ENCODE peak calls at places on chromosomes 3 and 15, in ten cellular contexts. M, Q, E, F, V, L, C, R, J and K are unnamed samples.

GRCh38 chr3:121894191-121894990 is at the start of gene SLC15A2:
- DNase-seq in M (peak), Q (no peak), E (no peak), F (no peak), V (no peak), L (peak), C (no peak), R (no peak), J (no peak), K (no peak)

GRCh38 chr15:90911906-90912769 is 9.0 kb downstream of the MAN2A2 start:
- DNase-seq in M (no peak), Q (no peak), E (no peak), F (no peak), V (no peak), L (no peak), C (no peak), R (peak), J (no peak), K (no peak)

GRCh38 chr3:97658670-97659285 is 105.8 kb upstream of the ARL6 start:
- DNase-seq in M (peak), Q (no peak), E (no peak), F (peak), V (no peak), L (peak), C (no peak), R (no peak), J (peak), K (peak)

GRCh38 chr15:70045045-70045444 is 52.7 kb downstream of the TLE3 start:
- DNase-seq in M (no peak), Q (no peak), E (peak), F (no peak), V (no peak), L (peak), C (no peak), R (no peak), J (peak), K (peak)

GRCh38 chr15:86494475-86494874 is 414.8 kb downstream of the AGBL1 start:
- DNase-seq in M (no peak), Q (no peak), E (no peak), F (no peak), V (no peak), L (no peak), C (no peak), R (no peak), J (no peak), K (no peak)

GRCh38 chr3:120864541-120864940 is 43.5 kb upstream of the STXBP5L start:
- DNase-seq in M (no peak), Q (no peak), E (no peak), F (no peak), V (no peak), L (no peak), C (no peak), R (no peak), J (no peak), K (no peak)

GRCh38 chr3:127014536-127015281 is 31.8 kb downstream of the PLXNA1 start:
- DNase-seq in M (no peak), Q (no peak), E (no peak), F (no peak), V (no peak), L (no peak), C (no peak), R (no peak), J (no peak), K (no peak)

GRCh38 chr3:87069021-87069420 is 78.1 kb upstream of the VGLL3 start:
- DNase-seq in M (no peak), Q (no peak), E (no peak), F (no peak), V (no peak), L (no peak), C (no peak), R (no peak), J (no peak), K (no peak)

GRCh38 chr3:11642455-11643162 is 1.1 kb downstream of the VGLL4 start:
- DNase-seq in M (peak), Q (no peak), E (peak), F (no peak), V (peak), L (peak), C (peak), R (peak), J (peak), K (peak)

GRCh38 chr3:13506239-13506638 is 26.1 kb downstream of the HDAC11 start:
- DNase-seq in M (no peak), Q (no peak), E (no peak), F (no peak), V (no peak), L (no peak), C (no peak), R (no peak), J (no peak), K (no peak)

GRCh38 chr15:89401636-89402252 is 67.1 kb upstream of the POLG start:
- DNase-seq in M (no peak), Q (no peak), E (no peak), F (no peak), V (no peak), L (peak), C (no peak), R (no peak), J (peak), K (peak)

GRCh38 chr3:58630710-58631092 is 35.9 kb downstream of the FAM3D start:
- DNase-seq in M (no peak), Q (no peak), E (no peak), F (no peak), V (no peak), L (no peak), C (no peak), R (no peak), J (no peak), K (no peak)

GRCh38 chr15:70795311-70795665 is 31.9 kb upstream of the UACA start:
- DNase-seq in M (no peak), Q (no peak), E (peak), F (peak), V (no peak), L (peak), C (no peak), R (no peak), J (peak), K (peak)

GRCh38 chr15:25883860-25884259 is 20.7 kb upstream of the ATP10A start:
- DNase-seq in M (no peak), Q (no peak), E (peak), F (peak), V (no peak), L (peak), C (no peak), R (no peak), J (peak), K (peak)

GRCh38 chr3:101695779-101696372 is 9.4 kb upstream of the RPL24 start:
- DNase-seq in M (peak), Q (peak), E (no peak), F (no peak), V (no peak), L (peak), C (no peak), R (no peak), J (peak), K (peak)

GRCh38 chr15:36601497-36601932 is 22.1 kb downstream of the CDIN1 start:
- DNase-seq in M (peak), Q (no peak), E (peak), F (no peak), V (peak), L (peak), C (no peak), R (no peak), J (peak), K (peak)

GRCh38 chr15:39622660-39623549 is 42.0 kb downstream of the THBS1 start:
- DNase-seq in M (no peak), Q (no peak), E (no peak), F (no peak), V (no peak), L (no peak), C (no peak), R (no peak), J (no peak), K (peak)

GRCh38 chr3:30614373-30614772 is 8.0 kb downstream of the TGFBR2 start:
- DNase-seq in M (no peak), Q (no peak), E (no peak), F (no peak), V (no peak), L (no peak), C (no peak), R (no peak), J (no peak), K (no peak)

GRCh38 chr3:47414161-47414564 is 33.3 kb downstream of the PTPN23 start:
- DNase-seq in M (no peak), Q (no peak), E (no peak), F (no peak), V (no peak), L (no peak), C (no peak), R (no peak), J (no peak), K (no peak)

GRCh38 chr3:142298626-142299025 is 73.2 kb upstream of the GK5 start:
- DNase-seq in M (no peak), Q (no peak), E (no peak), F (no peak), V (no peak), L (no peak), C (no peak), R (no peak), J (no peak), K (no peak)

GRCh38 chr3:121567649-121568048 is at the start of gene ARGFX:
- DNase-seq in M (no peak), Q (no peak), E (no peak), F (no peak), V (no peak), L (no peak), C (no peak), R (no peak), J (no peak), K (no peak)

GRCh38 chr15:93302080-93302765 is 213.2 kb upstream of the RGMA start:
- DNase-seq in M (no peak), Q (no peak), E (no peak), F (no peak), V (no peak), L (no peak), C (no peak), R (no peak), J (no peak), K (no peak)

GRCh38 chr15:44094776-44095175 is 100.3 kb downstream of the FRMD5 start:
- DNase-seq in M (no peak), Q (no peak), E (no peak), F (no peak), V (no peak), L (no peak), C (no peak), R (no peak), J (no peak), K (no peak)

GRCh38 chr3:65422154-65422553 is 616.6 kb downstream of the MAGI1 start:
- DNase-seq in M (no peak), Q (no peak), E (no peak), F (no peak), V (no peak), L (no peak), C (no peak), R (no peak), J (no peak), K (no peak)

GRCh38 chr3:101995371-101996046 is 146.2 kb downstream of the NFKBIZ start:
- DNase-seq in M (no peak), Q (no peak), E (no peak), F (no peak), V (no peak), L (peak), C (no peak), R (no peak), J (no peak), K (peak)

GRCh38 chr3:42116466-42116865 is 25.3 kb downstream of the TRAK1 start:
- DNase-seq in M (no peak), Q (no peak), E (no peak), F (no peak), V (no peak), L (no peak), C (no peak), R (no peak), J (no peak), K (no peak)

GRCh38 chr3:58899159-58899952 is 150.5 kb downstream of the CFAP20DC start:
- DNase-seq in M (peak), Q (peak), E (no peak), F (no peak), V (peak), L (peak), C (peak), R (peak), J (no peak), K (no peak)

GRCh38 chr15:56815247-56815646 is 81.9 kb upstream of the ZNF280D start:
- DNase-seq in M (no peak), Q (no peak), E (no peak), F (no peak), V (no peak), L (no peak), C (no peak), R (no peak), J (no peak), K (no peak)

GRCh38 chr3:149466192-149466591 is 8.3 kb upstream of the TM4SF4 start:
- DNase-seq in M (peak), Q (no peak), E (peak), F (peak), V (peak), L (peak), C (no peak), R (no peak), J (peak), K (peak)

GRCh38 chr3:172538368-172539264 is 15.4 kb upstream of the TNFSF10 start:
- DNase-seq in M (no peak), Q (no peak), E (no peak), F (no peak), V (no peak), L (peak), C (no peak), R (no peak), J (no peak), K (no peak)

GRCh38 chr15:31758126-31758525 is 272.2 kb upstream of the CHRNA7 start:
- DNase-seq in M (peak), Q (peak), E (no peak), F (no peak), V (no peak), L (peak), C (no peak), R (no peak), J (peak), K (no peak)

GRCh38 chr3:56413911-56414310 is 54.4 kb downstream of the ERC2 start:
- DNase-seq in M (no peak), Q (no peak), E (no peak), F (peak), V (no peak), L (peak), C (no peak), R (no peak), J (no peak), K (no peak)

GRCh38 chr15:70196314-70197291 is 98.9 kb upstream of the TLE3 start:
- DNase-seq in M (no peak), Q (peak), E (peak), F (peak), V (no peak), L (peak), C (peak), R (peak), J (peak), K (peak)

GRCh38 chr15:42121021-42121420 is 26.7 kb upstream of the PLA2G4D start:
- DNase-seq in M (no peak), Q (no peak), E (no peak), F (no peak), V (no peak), L (no peak), C (no peak), R (no peak), J (no peak), K (no peak)

GRCh38 chr3:156751461-156752025 is 74.6 kb upstream of the LEKR1 start:
- DNase-seq in M (no peak), Q (no peak), E (peak), F (no peak), V (peak), L (peak), C (no peak), R (no peak), J (peak), K (peak)

GRCh38 chr3:14534379-14535191 is 5.6 kb downstream of the GRIP2 start:
- DNase-seq in M (no peak), Q (no peak), E (no peak), F (no peak), V (no peak), L (no peak), C (no peak), R (no peak), J (no peak), K (no peak)

GRCh38 chr3:77467702-77468407 is 428.0 kb downstream of the ROBO2 start:
- DNase-seq in M (no peak), Q (no peak), E (no peak), F (peak), V (no peak), L (no peak), C (no peak), R (no peak), J (no peak), K (no peak)

GRCh38 chr15:79078763-79079395 is 11.7 kb downstream of the RASGRF1 start:
- DNase-seq in M (no peak), Q (no peak), E (no peak), F (no peak), V (no peak), L (no peak), C (no peak), R (peak), J (no peak), K (no peak)

GRCh38 chr15:74040115-74040850 is 42.1 kb downstream of the GOLGA6A start:
- DNase-seq in M (peak), Q (no peak), E (peak), F (peak), V (peak), L (peak), C (no peak), R (no peak), J (peak), K (peak)
- H3K4me3 ChIP-seq in M (no peak), Q (no peak), E (no peak), F (no peak), V (no peak), L (no peak), C (no peak), R (no peak), J (no peak), K (no peak)

GRCh38 chr3:161920196-161920595 is 423.6 kb downstream of the OTOL1 start:
- DNase-seq in M (no peak), Q (no peak), E (no peak), F (no peak), V (no peak), L (no peak), C (no peak), R (no peak), J (no peak), K (peak)

GRCh38 chr3:161927131-161927530 is 430.5 kb downstream of the OTOL1 start:
- DNase-seq in M (no peak), Q (no peak), E (no peak), F (no peak), V (no peak), L (no peak), C (no peak), R (no peak), J (no peak), K (no peak)

GRCh38 chr3:161925749-161926360 is 429.2 kb downstream of the OTOL1 start:
- DNase-seq in M (no peak), Q (no peak), E (no peak), F (no peak), V (no peak), L (no peak), C (no peak), R (no peak), J (peak), K (no peak)
- TF ChIP-seq CTCF in M (no peak), Q (no peak), E (peak), F (no peak), V (no peak), L (peak), C (no peak), R (no peak), J (no peak), K (peak)

GRCh38 chr3:107675233-107675900 is 152.6 kb downstream of the BBX start:
- DNase-seq in M (no peak), Q (no peak), E (no peak), F (no peak), V (no peak), L (no peak), C (no peak), R (no peak), J (no peak), K (no peak)
- H3K4me3 ChIP-seq in M (no peak), Q (no peak), E (no peak), F (no peak), V (no peak), L (no peak), C (no peak), R (no peak), J (no peak), K (no peak)

GRCh38 chr3:52443268-52443610 is 1.7 kb downstream of the SEMA3G start:
- DNase-seq in M (no peak), Q (no peak), E (no peak), F (no peak), V (no peak), L (no peak), C (no peak), R (no peak), J (no peak), K (no peak)

GRCh38 chr3:52443791-52444687 is 864 bp downstream of the SEMA3G start:
- DNase-seq in M (no peak), Q (no peak), E (no peak), F (no peak), V (no peak), L (no peak), C (no peak), R (peak), J (no peak), K (no peak)

GRCh38 chr3:52446042-52446441 is 1.1 kb upstream of the SEMA3G start:
- DNase-seq in M (no peak), Q (no peak), E (no peak), F (no peak), V (no peak), L (no peak), C (no peak), R (no peak), J (no peak), K (no peak)

GRCh38 chr3:52446631-52447511 is 2.0 kb upstream of the SEMA3G start:
- DNase-seq in M (peak), Q (no peak), E (no peak), F (no peak), V (peak), L (peak), C (peak), R (peak), J (peak), K (peak)

DNA sequence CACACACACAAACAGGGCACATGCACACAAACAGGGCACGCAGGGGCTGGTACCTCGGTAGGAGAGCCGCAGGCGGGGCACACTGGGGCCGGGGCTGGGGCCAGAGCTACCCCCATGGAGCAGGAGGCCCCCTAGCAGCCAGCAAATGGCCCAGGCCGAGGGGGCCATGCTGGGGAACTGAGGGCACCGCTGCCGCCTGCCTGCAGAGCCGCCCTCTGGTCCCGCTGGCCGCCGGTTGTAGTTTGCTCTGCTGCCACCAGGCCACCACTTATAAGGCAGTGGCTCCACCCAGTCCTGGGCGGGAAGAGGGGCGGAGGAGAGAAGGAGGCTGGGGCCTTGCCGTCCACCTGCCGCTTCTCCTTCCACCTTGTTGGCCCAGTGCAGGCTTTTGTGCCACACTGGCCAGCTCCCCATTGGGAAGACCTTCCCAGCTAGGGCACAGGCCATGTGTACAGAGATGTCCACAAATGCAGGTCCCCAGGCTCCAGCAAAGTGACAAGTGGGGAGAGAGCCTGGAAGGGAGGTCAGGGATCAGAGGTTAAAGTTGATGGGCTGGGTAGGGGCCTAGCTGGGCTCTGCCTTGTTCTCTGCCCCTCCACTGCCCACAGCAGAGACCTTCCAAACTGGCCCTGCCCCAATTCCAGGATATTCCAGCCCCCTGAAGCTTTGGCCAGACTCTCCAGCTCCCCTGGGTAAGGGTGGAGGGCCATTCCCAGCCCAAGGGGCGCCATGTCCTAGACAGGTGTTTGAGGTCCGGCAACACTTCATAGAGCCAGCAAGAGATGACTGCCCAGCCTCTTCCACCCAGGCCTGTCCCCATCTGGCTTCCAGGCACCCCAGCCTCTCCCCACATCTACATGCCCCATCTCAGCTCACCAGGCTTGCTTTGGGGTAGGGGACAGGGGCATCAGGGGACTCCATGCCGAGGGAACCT is at the start of gene SEMA3G:
- DNase-seq in M (peak), Q (peak), E (no peak), F (no peak), V (no peak), L (peak), C (peak), R (peak), J (peak), K (peak)
- TF ChIP-seq CTCF in M (peak), Q (peak), E (peak), F (peak), V (peak), L (peak), C (peak), R (peak), J (peak), K (peak)

DNA sequence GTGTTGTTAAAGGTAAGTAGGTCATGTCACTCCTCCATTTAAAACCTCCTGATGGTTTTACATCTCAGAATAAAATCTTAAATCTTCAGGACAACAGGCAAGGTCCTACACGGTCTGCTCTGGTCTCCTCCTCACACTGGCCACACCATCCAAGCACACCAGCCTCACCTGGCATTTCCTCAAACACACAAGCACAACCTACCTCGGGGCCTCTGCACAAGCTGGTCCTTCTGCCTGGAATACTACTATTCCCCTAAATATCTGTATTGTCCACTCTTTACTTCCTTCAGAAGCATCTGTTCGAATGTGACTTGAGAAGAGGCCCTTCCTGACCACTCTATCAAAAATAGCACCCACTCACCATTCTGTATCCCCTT is 1.8 kb downstream of the GORASP1 start:
- DNase-seq in M (no peak), Q (no peak), E (no peak), F (no peak), V (no peak), L (no peak), C (no peak), R (no peak), J (no peak), K (no peak)
- H3K4me3 ChIP-seq in M (no peak), Q (no peak), E (peak), F (no peak), V (no peak), L (peak), C (no peak), R (peak), J (peak), K (peak)